ENCODE peak calls at places on chromosomes 12 and 14, in eight cellular contexts. One of them, this sample, is unnamed.

GRCh38 chr12:16136206-16136605 is 141.3 kb downstream of the SLC15A5 start:
- DNase-seq in naive thymus-derived CD8-positive, alpha-beta T cell: no peak
- DNase-seq in AG08395: no peak
- DNase-seq in skeletal muscle cell: no peak
- DNase-seq in aorta: no peak
- DNase-seq in stomach: no peak
- DNase-seq in Caco-2: no peak
- DNase-seq in endothelial cell of umbilical vein: no peak
- DNase-seq in this sample: no peak

GRCh38 chr12:118189761-118190181 is 53.8 kb downstream of the PEBP1 start:
- DNase-seq in skeletal muscle cell: peak
- DNase-seq in naive thymus-derived CD8-positive, alpha-beta T cell: no peak
- DNase-seq in Caco-2: no peak
- DNase-seq in stomach: no peak
- DNase-seq in AG08395: peak
- DNase-seq in aorta: peak
- DNase-seq in endothelial cell of umbilical vein: peak
- DNase-seq in this sample: no peak

GRCh38 chr12:1811281-1811947 is 9.0 kb upstream of the LRTM2 start:
- DNase-seq in naive thymus-derived CD8-positive, alpha-beta T cell: no peak
- DNase-seq in aorta: no peak
- DNase-seq in skeletal muscle cell: no peak
- DNase-seq in AG08395: no peak
- DNase-seq in Caco-2: no peak
- DNase-seq in stomach: no peak
- DNase-seq in endothelial cell of umbilical vein: peak
- DNase-seq in this sample: no peak

GRCh38 chr12:96186902-96187301 is 7.3 kb upstream of the ELK3 start:
- DNase-seq in naive thymus-derived CD8-positive, alpha-beta T cell: no peak
- DNase-seq in AG08395: no peak
- DNase-seq in aorta: no peak
- DNase-seq in Caco-2: no peak
- DNase-seq in endothelial cell of umbilical vein: no peak
- DNase-seq in skeletal muscle cell: no peak
- DNase-seq in stomach: no peak
- DNase-seq in this sample: no peak

GRCh38 chr12:124024263-124024678 is 51.3 kb downstream of the ZNF664 start:
- DNase-seq in AG08395: peak
- DNase-seq in skeletal muscle cell: no peak
- DNase-seq in Caco-2: no peak
- DNase-seq in naive thymus-derived CD8-positive, alpha-beta T cell: no peak
- DNase-seq in stomach: no peak
- DNase-seq in endothelial cell of umbilical vein: no peak
- DNase-seq in aorta: no peak
- DNase-seq in this sample: no peak

GRCh38 chr12:21828779-21829178 is 54.3 kb upstream of the KCNJ8 start:
- DNase-seq in Caco-2: peak
- DNase-seq in AG08395: no peak
- DNase-seq in stomach: peak
- DNase-seq in naive thymus-derived CD8-positive, alpha-beta T cell: no peak
- DNase-seq in skeletal muscle cell: peak
- DNase-seq in endothelial cell of umbilical vein: no peak
- DNase-seq in aorta: no peak
- DNase-seq in this sample: no peak

GRCh38 chr12:109582636-109583035 is 9.0 kb downstream of the MVK start:
- DNase-seq in naive thymus-derived CD8-positive, alpha-beta T cell: no peak
- DNase-seq in skeletal muscle cell: no peak
- DNase-seq in stomach: no peak
- DNase-seq in Caco-2: peak
- DNase-seq in endothelial cell of umbilical vein: no peak
- DNase-seq in aorta: no peak
- DNase-seq in AG08395: no peak
- DNase-seq in this sample: no peak

GRCh38 chr12:64123448-64123847 is 98.6 kb downstream of the KICS2 start:
- DNase-seq in stomach: no peak
- DNase-seq in endothelial cell of umbilical vein: no peak
- DNase-seq in naive thymus-derived CD8-positive, alpha-beta T cell: no peak
- DNase-seq in aorta: no peak
- DNase-seq in Caco-2: no peak
- DNase-seq in skeletal muscle cell: no peak
- DNase-seq in AG08395: no peak
- DNase-seq in this sample: no peak

GRCh38 chr12:1993871-1994371 is 10.3 kb downstream of the DCP1B start:
- DNase-seq in Caco-2: no peak
- DNase-seq in aorta: no peak
- DNase-seq in AG08395: no peak
- DNase-seq in naive thymus-derived CD8-positive, alpha-beta T cell: no peak
- DNase-seq in endothelial cell of umbilical vein: no peak
- DNase-seq in skeletal muscle cell: no peak
- DNase-seq in stomach: no peak
- DNase-seq in this sample: no peak

GRCh38 chr12:124026755-124027745 is 54.0 kb downstream of the ZNF664 start:
- DNase-seq in AG08395: peak
- DNase-seq in endothelial cell of umbilical vein: peak
- DNase-seq in stomach: no peak
- DNase-seq in skeletal muscle cell: peak
- DNase-seq in naive thymus-derived CD8-positive, alpha-beta T cell: no peak
- DNase-seq in aorta: no peak
- DNase-seq in Caco-2: no peak
- DNase-seq in this sample: peak

GRCh38 chr14:78363008-78363407 is 192.8 kb downstream of the NRXN3 start:
- DNase-seq in Caco-2: no peak
- DNase-seq in naive thymus-derived CD8-positive, alpha-beta T cell: no peak
- DNase-seq in endothelial cell of umbilical vein: no peak
- DNase-seq in skeletal muscle cell: no peak
- DNase-seq in aorta: no peak
- DNase-seq in stomach: no peak
- DNase-seq in AG08395: no peak
- DNase-seq in this sample: no peak

GRCh38 chr14:81275995-81276698 is 55.4 kb upstream of the GTF2A1 start:
- DNase-seq in Caco-2: no peak
- DNase-seq in AG08395: no peak
- DNase-seq in naive thymus-derived CD8-positive, alpha-beta T cell: no peak
- DNase-seq in aorta: no peak
- DNase-seq in skeletal muscle cell: no peak
- DNase-seq in endothelial cell of umbilical vein: no peak
- DNase-seq in stomach: no peak
- DNase-seq in this sample: no peak

This sample was measured in frontal cortex.